ENCODE peak calls at places on chromosome 19, in seven cellular contexts. V is naive thymus-derived CD4-positive, alpha-beta T cell; E is brain microvascular endothelial cell; U is dorsolateral prefrontal cortex; Y is HAP-1; P is bronchial epithelial cell; N is AG04450. K is an unnamed sample.

GRCh38 chr19:7287716-7288115 is 6.5 kb downstream of the INSR start:
- DNase-seq in V (no peak), E (no peak), U (no peak), Y (peak), P (no peak), N (no peak), K (no peak)

GRCh38 chr19:51458051-51458645 is at the start of gene SIGLEC8:
- DNase-seq in V (no peak), E (no peak), U (no peak), Y (no peak), P (no peak), N (no peak), K (no peak)

GRCh38 chr19:39843919-39844793 is 2.0 kb downstream of the FBL start:
- DNase-seq in V (peak), E (peak), U (no peak), Y (peak), P (peak), N (peak), K (no peak)

GRCh38 chr19:14091885-14092462 is 1.4 kb upstream of the SAMD1 start:
- DNase-seq in V (no peak), E (no peak), U (no peak), Y (peak), P (no peak), N (no peak), K (no peak)

GRCh38 chr19:47742636-47743035 is 2.7 kb upstream of the NOP53 start:
- DNase-seq in V (no peak), E (no peak), U (no peak), Y (no peak), P (no peak), N (no peak), K (no peak)

GRCh38 chr19:15138427-15138826 is 31.2 kb downstream of the SYDE1 start:
- DNase-seq in V (no peak), E (no peak), U (no peak), Y (no peak), P (no peak), N (no peak), K (no peak)

GRCh38 chr19:1811472-1811894 is 593 bp downstream of the ATP8B3 start:
- DNase-seq in V (no peak), E (peak), U (no peak), Y (peak), P (peak), N (no peak), K (no peak)

GRCh38 chr19:41548954-41549688 is 26.8 kb upstream of the CEACAM21 start:
- DNase-seq in V (peak), E (no peak), U (no peak), Y (no peak), P (no peak), N (no peak), K (no peak)

GRCh38 chr19:30631035-30631375 is 258.8 kb downstream of the ZNF536 start:
- DNase-seq in V (no peak), E (no peak), U (no peak), Y (no peak), P (no peak), N (no peak), K (no peak)

GRCh38 chr19:28977826-28978225 is 235.1 kb downstream of the UQCRFS1 start:
- DNase-seq in V (no peak), E (no peak), U (no peak), Y (no peak), P (no peak), N (no peak), K (no peak)

GRCh38 chr19:5775668-5776309 is 8.8 kb downstream of the PRR22 start:
- DNase-seq in V (no peak), E (peak), U (no peak), Y (no peak), P (peak), N (no peak), K (peak)

GRCh38 chr19:12899891-12900518 is 9.0 kb downstream of the GCDH start:
- DNase-seq in V (no peak), E (no peak), U (no peak), Y (no peak), P (no peak), N (no peak), K (no peak)

GRCh38 chr19:2100719-2101061 is 4.0 kb downstream of the IZUMO4 start:
- DNase-seq in V (no peak), E (no peak), U (no peak), Y (no peak), P (no peak), N (no peak), K (no peak)

GRCh38 chr19:40695881-40696280 is 5.4 kb upstream of the NUMBL start:
- DNase-seq in V (no peak), E (no peak), U (no peak), Y (no peak), P (no peak), N (no peak), K (no peak)

GRCh38 chr19:38597075-38597474 is 20.7 kb downstream of the MAP4K1 start:
- DNase-seq in V (no peak), E (no peak), U (no peak), Y (no peak), P (no peak), N (no peak), K (no peak)

GRCh38 chr19:35017507-35017906 is 12.8 kb upstream of the SCN1B start:
- DNase-seq in V (no peak), E (no peak), U (no peak), Y (no peak), P (no peak), N (no peak), K (no peak)

GRCh38 chr19:5767949-5768348 is 16.6 kb downstream of the PRR22 start:
- DNase-seq in V (no peak), E (no peak), U (no peak), Y (no peak), P (no peak), N (no peak), K (no peak)

GRCh38 chr19:8481191-8481590 is 21.2 kb downstream of the PRAM1 start:
- DNase-seq in V (no peak), E (no peak), U (no peak), Y (no peak), P (no peak), N (no peak), K (no peak)
- H3K4me3 ChIP-seq in V (no peak), E (no peak), U (no peak), Y (no peak), P (no peak), N (no peak), K (no peak)

GRCh38 chr19:19778666-19779065 is 42.9 kb downstream of the ZNF506 start:
- DNase-seq in V (no peak), E (no peak), U (no peak), Y (no peak), P (no peak), N (no peak), K (no peak)

GRCh38 chr19:19774354-19775033 is 41.6 kb upstream of the ZNF14 start:
- DNase-seq in V (no peak), E (no peak), U (no peak), Y (no peak), P (no peak), N (no peak), K (no peak)

GRCh38 chr19:19776206-19777008 is 43.5 kb upstream of the ZNF14 start:
- DNase-seq in V (peak), E (peak), U (peak), Y (peak), P (peak), N (peak), K (peak)

GRCh38 chr19:19775891-19776205 is 42.9 kb upstream of the ZNF14 start:
- DNase-seq in V (no peak), E (no peak), U (no peak), Y (no peak), P (no peak), N (no peak), K (no peak)

DNA sequence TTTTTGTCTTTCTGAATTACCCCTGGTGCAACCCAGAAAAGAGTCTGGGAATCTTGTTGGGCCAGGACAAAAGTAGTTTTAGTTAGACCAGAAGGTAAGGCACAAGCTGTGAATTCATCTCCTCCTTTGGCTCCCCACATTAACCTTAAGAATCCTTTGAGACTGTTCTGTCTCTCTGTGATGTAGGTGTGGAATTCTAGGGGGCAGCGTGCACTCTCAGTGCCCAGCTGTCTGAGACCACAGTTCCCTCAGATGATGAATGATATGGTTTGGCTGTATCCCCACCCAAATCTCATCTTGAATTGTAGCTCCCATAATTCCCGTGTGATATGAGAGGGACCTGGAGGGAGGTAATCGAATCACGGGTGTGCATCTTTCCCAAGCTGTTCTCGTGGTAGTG is 43.9 kb downstream of the ZNF506 start:
- DNase-seq in V (no peak), E (no peak), U (no peak), Y (no peak), P (no peak), N (no peak), K (no peak)
- H3K4me3 ChIP-seq in V (peak), E (no peak), U (peak), Y (peak), P (no peak), N (no peak), K (no peak)

GRCh38 chr19:10587022-10587838 is at the start of gene AP1M2:
- DNase-seq in V (no peak), E (no peak), U (no peak), Y (no peak), P (peak), N (no peak), K (no peak)

GRCh38 chr19:10587839-10588150 is 683 bp upstream of the AP1M2 start:
- DNase-seq in V (no peak), E (no peak), U (no peak), Y (no peak), P (no peak), N (no peak), K (no peak)

GRCh38 chr19:10580979-10581631 is 6.0 kb downstream of the AP1M2 start:
- DNase-seq in V (peak), E (peak), U (peak), Y (peak), P (peak), N (peak), K (peak)

GRCh38 chr19:10583021-10583776 is 3.9 kb downstream of the AP1M2 start:
- DNase-seq in V (no peak), E (no peak), U (no peak), Y (no peak), P (no peak), N (no peak), K (no peak)

GRCh38 chr19:10586396-10586795 is 716 bp downstream of the AP1M2 start:
- DNase-seq in V (no peak), E (no peak), U (no peak), Y (no peak), P (no peak), N (no peak), K (no peak)
- H3K4me3 ChIP-seq in V (no peak), E (no peak), U (no peak), Y (no peak), P (peak), N (no peak), K (no peak)

DNA sequence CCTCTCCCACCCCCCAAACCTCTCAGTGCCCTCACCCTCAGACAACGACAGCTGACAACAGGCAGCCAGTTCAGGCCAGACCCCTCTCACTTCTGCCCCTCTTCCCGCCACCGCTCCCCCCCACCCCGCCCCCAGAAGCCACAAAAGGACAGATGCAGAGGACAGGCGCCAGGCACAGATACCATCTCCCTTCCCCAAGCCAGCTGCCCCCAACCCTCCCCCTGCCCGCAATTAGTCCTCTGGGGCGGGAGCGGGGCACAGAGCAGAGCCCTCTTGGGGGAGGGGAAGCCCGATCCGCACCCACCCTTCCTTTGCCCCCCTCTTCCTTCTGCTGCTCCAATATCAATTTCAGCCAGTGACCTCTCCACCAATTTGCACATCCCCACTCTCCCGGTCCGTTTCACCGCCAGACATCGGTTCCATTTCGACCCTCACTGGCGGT is 585 bp upstream of the SHD start:
- DNase-seq in V (no peak), E (no peak), U (no peak), Y (no peak), P (no peak), N (no peak), K (no peak)
- H3K4me3 ChIP-seq in V (no peak), E (no peak), U (no peak), Y (no peak), P (no peak), N (peak), K (no peak)

GRCh38 chr19:11260996-11261395 is 1.3 kb downstream of the DOCK6 start:
- DNase-seq in V (no peak), E (no peak), U (no peak), Y (no peak), P (no peak), N (no peak), K (no peak)
- H3K4me3 ChIP-seq in V (no peak), E (no peak), U (no peak), Y (peak), P (peak), N (peak), K (no peak)

GRCh38 chr19:10961073-10961762 is 388 bp downstream of the SMARCA4 start:
- DNase-seq in V (no peak), E (peak), U (peak), Y (peak), P (no peak), N (no peak), K (no peak)
- H3K4me3 ChIP-seq in V (peak), E (peak), U (peak), Y (peak), P (peak), N (peak), K (peak)

GRCh38 chr19:33574824-33575223 is 46.9 kb upstream of the CHST8 start:
- DNase-seq in V (no peak), E (no peak), U (no peak), Y (no peak), P (no peak), N (no peak), K (no peak)
- H3K4me3 ChIP-seq in V (no peak), E (no peak), U (no peak), Y (no peak), P (no peak), N (no peak), K (no peak)